ENCODE peak calls at places on chromosomes 7 and 10, in four cellular contexts. L is fibroblast of lung, B is endothelial cell of umbilical vein, V is GM23248. X is an unnamed sample. For H3K27me3, the result is how much of the 10 kb centered on the place peaks cover.

GRCh38 chr10:62626817-62627216 is 177.7 kb upstream of the ADO start:
- DNase-seq in L (peak), V (peak), B (no peak), X (peak)

GRCh38 chr7:98375664-98376063 is 25.2 kb downstream of the BAIAP2L1 start:
- DNase-seq in L (no peak), V (no peak), B (no peak), X (no peak)

GRCh38 chr10:68211635-68212034 is 20.3 kb downstream of the ATOH7 start:
- DNase-seq in B (no peak), L (no peak), V (no peak), X (no peak)

GRCh38 chr7:106015586-106016218 is 52.6 kb downstream of the CDHR3 start:
- DNase-seq in L (no peak), B (no peak), V (no peak), X (no peak)

GRCh38 chr7:128080169-128080568 is 48.9 kb upstream of the LRRC4 start:
- DNase-seq in B (no peak), V (no peak), L (no peak), X (no peak)

GRCh38 chr7:41817386-41817785 is 114.5 kb upstream of the INHBA start:
- DNase-seq in V (peak), L (peak), B (no peak), X (peak)

GRCh38 chr7:107069457-107069856 is 25.0 kb downstream of the PRKAR2B start:
- DNase-seq in V (no peak), B (no peak), L (no peak), X (peak)

GRCh38 chr10:78321500-78321899 is 287.8 kb downstream of the RPS24 start:
- DNase-seq in B (no peak), L (no peak), V (no peak), X (no peak)

GRCh38 chr10:50963063-50963462 is 77.6 kb upstream of the A1CF start:
- DNase-seq in V (no peak), L (no peak), B (no peak), X (no peak)

GRCh38 chr10:5508161-5508604 is 8.8 kb upstream of the CALML5 start:
- DNase-seq in B (no peak), V (no peak), L (no peak), X (no peak)

GRCh38 chr10:101559596-101560292 is 28.3 kb downstream of the POLL start:
- DNase-seq in L (no peak), V (no peak), B (no peak), X (no peak)

GRCh38 chr10:97685395-97685958 is 1.6 kb downstream of the AVPI1 start:
- DNase-seq in B (peak), V (peak), L (peak), X (peak)

GRCh38 chr7:102439963-102440795 is 6.8 kb downstream of the ORAI2 start:
- DNase-seq in L (peak), V (peak), B (peak), X (peak)

GRCh38 chr10:117535045-117535751 is 7.3 kb upstream of the EMX2 start:
- DNase-seq in V (peak), L (no peak), B (no peak), X (no peak)
- H3K9ac ChIP-seq in V (peak), L (no peak), B (no peak), X (peak)

GRCh38 chr10:128040096-128040495 is 86.1 kb downstream of the MKI67 start:
- DNase-seq in L (no peak), V (no peak), B (no peak), X (no peak)
- H3K27me3 ChIP-seq in L (under half), V (under half), B (under half), X (under half)

DNA sequence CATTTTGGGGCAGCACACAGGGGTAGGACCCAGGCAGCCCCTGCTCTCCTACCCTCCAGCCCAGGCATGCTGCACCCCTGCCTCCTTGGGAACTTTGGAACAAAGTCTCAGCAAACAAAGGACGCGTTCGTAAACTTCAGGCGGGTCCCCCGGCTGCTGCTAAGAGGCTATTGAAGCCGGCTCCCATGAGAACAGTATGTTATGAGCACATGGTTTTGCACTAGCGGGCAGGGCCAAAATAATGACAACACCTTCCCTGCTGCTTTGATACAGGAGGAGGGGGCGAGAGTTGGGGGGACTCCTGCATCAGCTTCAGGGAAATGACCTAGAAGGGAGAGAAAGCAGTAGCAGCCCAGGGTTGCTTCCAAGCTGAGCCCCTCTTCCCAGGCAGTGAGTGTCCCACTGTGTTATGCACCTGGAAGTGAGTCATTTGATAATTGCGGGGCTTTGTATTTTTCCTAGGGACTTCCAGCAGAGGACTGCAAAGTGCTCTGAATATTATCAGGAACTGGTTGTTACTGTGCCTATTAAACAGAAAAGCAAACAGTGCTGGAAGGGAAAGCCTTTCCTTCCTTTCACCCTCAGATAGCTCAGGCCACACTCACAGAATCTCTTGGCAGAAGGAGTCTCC is 6.9 kb downstream of the ITPRIP start:
- DNase-seq in V (peak), B (peak), L (peak), X (peak)
- H3K9ac ChIP-seq in V (peak), B (peak), L (peak), X (peak)

GRCh38 chr7:157867685-157868305 is 531.0 kb downstream of the DNAJB6 start:
- DNase-seq in B (no peak), L (no peak), V (no peak), X (no peak)
- H3K27me3 ChIP-seq in B (under half), L (under half), V (under half), X (under half)

DNA sequence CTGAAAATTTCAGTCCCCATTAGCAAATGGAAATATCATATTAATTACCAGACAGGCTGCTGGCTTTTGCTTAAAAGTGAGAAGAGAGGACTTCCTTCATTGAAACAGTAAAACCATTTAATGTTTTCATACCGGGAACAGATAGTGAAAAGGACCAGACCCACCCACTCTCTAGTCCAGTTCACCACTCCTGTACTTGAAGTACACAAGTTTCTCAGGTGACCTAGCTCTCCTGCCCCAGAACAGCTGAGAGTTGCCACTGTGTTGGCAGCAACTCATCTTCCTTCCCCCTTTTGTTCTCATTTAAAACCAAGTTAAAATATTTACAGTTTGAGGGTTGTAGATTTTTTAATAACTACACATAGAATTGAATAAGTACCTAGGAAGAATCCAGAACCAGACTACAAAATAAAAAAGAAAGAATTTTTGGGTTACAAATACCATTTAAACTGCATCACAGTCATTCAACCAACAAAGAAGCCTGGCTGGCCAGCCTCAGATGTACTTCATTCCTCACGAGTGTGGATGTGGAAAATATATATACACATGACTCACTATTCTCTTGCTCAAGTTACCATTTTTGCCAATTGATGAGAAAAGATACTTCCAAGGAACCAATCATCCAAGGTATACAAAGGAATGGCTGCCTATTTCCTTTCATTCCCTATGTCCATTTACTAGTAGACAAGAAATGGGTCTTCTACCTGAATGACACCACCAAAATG is 68.1 kb downstream of the VPS41 start:
- DNase-seq in B (peak), L (peak), V (peak), X (peak)
- H3K9ac ChIP-seq in B (no peak), L (no peak), V (peak), X (no peak)

GRCh38 chr7:7156663-7157062 is 25.7 kb upstream of the C1GALT1 start:
- DNase-seq in V (peak), B (no peak), L (no peak), X (no peak)

GRCh38 chr7:7157177-7157886 is 25.0 kb upstream of the C1GALT1 start:
- DNase-seq in B (no peak), V (peak), L (peak), X (peak)

GRCh38 chr7:7159063-7159645 is 23.2 kb upstream of the C1GALT1 start:
- DNase-seq in V (peak), L (no peak), B (peak), X (peak)

GRCh38 chr7:7152315-7152714 is 30.0 kb upstream of the C1GALT1 start:
- DNase-seq in B (no peak), L (no peak), V (no peak), X (no peak)

DNA sequence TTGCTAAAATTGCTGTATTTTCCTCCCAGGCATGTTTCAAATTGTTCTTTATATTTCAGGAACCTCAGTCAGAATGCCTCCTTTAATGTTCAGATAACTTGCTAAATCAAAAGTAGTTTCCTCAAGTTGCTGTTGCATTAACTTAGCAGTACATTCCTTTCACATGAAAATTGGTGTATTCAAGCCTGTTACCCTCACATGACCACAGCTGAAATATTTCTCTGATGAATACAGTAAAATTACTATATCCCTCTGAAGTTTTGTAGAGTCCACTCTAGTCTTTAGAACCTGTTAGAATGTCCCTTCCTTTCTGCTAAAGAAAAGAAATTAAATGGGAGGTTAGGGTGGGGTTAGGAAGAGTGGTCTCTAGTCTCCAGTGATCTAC is 24.5 kb upstream of the C1GALT1 start:
- DNase-seq in B (no peak), V (peak), L (peak), X (peak)
- H3K27me3 ChIP-seq in B (under half), V (under half), L (under half), X (under half)

GRCh38 chr10:132417957-132418441 is 21.0 kb downstream of the PWWP2B start:
- DNase-seq in B (peak), V (no peak), L (no peak), X (no peak)
- H3K9ac ChIP-seq in B (no peak), V (no peak), L (no peak), X (no peak)

GRCh38 chr7:156625585-156625984 is 15.0 kb upstream of the RNF32 start:
- DNase-seq in L (no peak), B (no peak), V (no peak), X (no peak)
- H3K27me3 ChIP-seq in L (under half), B (under half), V (under half), X (under half)

DNA sequence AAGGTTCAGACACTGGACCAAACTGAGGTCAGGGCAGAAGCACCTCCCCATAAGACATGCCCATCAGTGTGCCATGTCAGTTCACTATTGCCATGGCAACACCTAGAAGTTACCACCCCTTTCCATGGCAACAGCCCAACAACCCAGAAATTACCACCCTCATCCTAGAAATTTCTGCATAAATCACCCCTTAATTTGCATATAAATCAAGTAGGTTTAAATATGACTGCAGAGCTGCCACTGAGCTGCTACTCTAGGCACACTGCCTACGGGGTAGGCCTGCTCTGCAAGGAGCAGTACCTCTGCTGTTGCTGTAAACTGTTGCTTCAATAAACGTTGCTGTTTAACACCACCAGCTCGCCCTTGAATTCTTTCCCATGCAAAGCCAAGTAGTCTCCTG is 12.7 kb downstream of the STEAP2 start:
- DNase-seq in B (no peak), V (no peak), L (no peak), X (no peak)
- H3K9ac ChIP-seq in B (no peak), V (no peak), L (no peak), X (no peak)

X was measured in adipocyte.